ENCODE peak calls at places on chromosomes 6 and 20, in four cellular contexts. G is heart left ventricle, Q is Caco-2, Z is AG08395. K is an unnamed sample.

GRCh38 chr20:49570828-49571552 is 3.1 kb upstream of the PTGIS start:
- DNase-seq in Z (no peak), Q (peak; percentile 34), G (no peak), K (no peak)

GRCh38 chr20:63461364-63461763 is 11.1 kb downstream of the KCNQ2 start:
- DNase-seq in Z (peak; percentile 23), G (no peak), Q (no peak), K (peak; percentile 59)

GRCh38 chr6:104718672-104719071 is 141.0 kb downstream of the HACE1 start:
- DNase-seq in Z (no peak), Q (no peak), G (no peak), K (no peak)

GRCh38 chr20:60785817-60786216 is 466.2 kb upstream of the CDH4 start:
- DNase-seq in Z (no peak), G (no peak), Q (peak; percentile 28), K (no peak)

GRCh38 chr6:28212510-28213212 is 12.4 kb upstream of the ZSCAN9 start:
- DNase-seq in Q (peak; percentile 69), G (no peak), Z (peak; percentile 66), K (peak; percentile 80)

GRCh38 chr6:56374841-56375369 is 127.5 kb upstream of the COL21A1 start:
- DNase-seq in G (peak; percentile 62), Z (peak; percentile 58), Q (no peak), K (peak; percentile 76)

GRCh38 chr6:146968041-146968760 is 236.0 kb upstream of the STXBP5 start:
- DNase-seq in Q (no peak), Z (peak; percentile 53), G (no peak), K (peak; percentile 67)

GRCh38 chr6:113102761-113103160 is 754.4 kb upstream of the MARCKS start:
- DNase-seq in Z (peak; percentile 3), Q (no peak), G (no peak), K (peak; percentile 4)

GRCh38 chr6:53715434-53715833 is 49.9 kb upstream of the KLHL31 start:
- DNase-seq in G (no peak), Z (no peak), Q (no peak), K (no peak)

GRCh38 chr20:59020938-59021551 is 1.8 kb downstream of the TUBB1 start:
- DNase-seq in Z (no peak), Q (no peak), G (no peak), K (no peak)

GRCh38 chr6:11392778-11393507 is 144.6 kb upstream of the TMEM170B start:
- DNase-seq in G (peak; percentile 40), Z (no peak), Q (peak; percentile 67), K (no peak)

GRCh38 chr6:4936681-4937041 is 67.2 kb downstream of the RPP40 start:
- DNase-seq in G (no peak), Z (peak; percentile 50), Q (no peak), K (peak; percentile 47)

GRCh38 chr6:42093582-42094329 is 43.4 kb downstream of the TAF8 start:
- DNase-seq in G (peak; percentile 57), Z (no peak), Q (peak; percentile 71), K (no peak)

GRCh38 chr6:131960371-131961133 is 9.4 kb upstream of the CCN2 start:
- DNase-seq in G (no peak), Z (no peak), Q (no peak), K (peak; percentile 25)

GRCh38 chr6:35065870-35066269 is 75.3 kb downstream of the TCP11 start:
- DNase-seq in G (no peak), Z (no peak), Q (no peak), K (no peak)

GRCh38 chr20:40319741-40320499 is 369.1 kb downstream of the MAFB start:
- DNase-seq in Q (no peak), Z (no peak), G (no peak), K (no peak)

GRCh38 chr20:45306431-45306982 is at the start of gene RBPJL:
- DNase-seq in Q (no peak), G (no peak), Z (peak; percentile 45), K (peak; percentile 67)

GRCh38 chr20:17698419-17698818 is 1.3 kb upstream of the BANF2 start:
- DNase-seq in Z (no peak), Q (peak; percentile 23), G (no peak), K (no peak)

GRCh38 chr20:10060223-10060622 is 25.4 kb downstream of the ANKEF1 start:
- DNase-seq in G (no peak), Q (no peak), Z (no peak), K (no peak)

GRCh38 chr20:58571942-58572666 is 56.9 kb upstream of the APCDD1L start:
- DNase-seq in Z (no peak), G (peak; percentile 3), Q (peak; percentile 88), K (no peak)

GRCh38 chr20:12464036-12464435 is 544.7 kb upstream of the SPTLC3 start:
- DNase-seq in Z (no peak), G (no peak), Q (no peak), K (no peak)

GRCh38 chr6:147061152-147061551 is 143.1 kb upstream of the STXBP5 start:
- DNase-seq in Q (no peak), Z (no peak), G (no peak), K (no peak)

GRCh38 chr6:141026504-141026903 is 1106.2 kb upstream of the GJE1 start:
- DNase-seq in G (no peak), Z (no peak), Q (peak; percentile 40), K (no peak)

GRCh38 chr6:111618407-111618806 is 12.7 kb upstream of the TRAF3IP2 start:
- DNase-seq in G (no peak), Z (no peak), Q (no peak), K (no peak)

K was measured in GM03348.